ENCODE peak calls at places on chromosomes 4 and X, in six cellular contexts. S is sigmoid colon, C is esophagus squamous epithelium, V is heart right ventricle, U is breast epithelium, I is neural progenitor cell. O is an unnamed sample. For H3K27me3, the result is how much of the 10 kb centered on the place peaks cover.

GRCh38 chrX:13472975-13473665 is 96.3 kb upstream of the EGFL6 start:
- DNase-seq in S (no peak), C (no peak), V (no peak), U (no peak), I (no peak), O (no peak)

GRCh38 chrX:81957900-81958545 is 756.1 kb downstream of the SH3BGRL start:
- DNase-seq in S (no peak), C (no peak), V (no peak), U (no peak), I (peak), O (no peak)

GRCh38 chr4:21765810-21766407 is 182.7 kb downstream of the KCNIP4 start:
- DNase-seq in S (no peak), C (no peak), V (no peak), U (no peak), I (peak), O (no peak)

GRCh38 chr4:81040175-81040659 is 9.7 kb downstream of the BMP3 start:
- DNase-seq in S (no peak), C (no peak), V (no peak), U (no peak), I (peak), O (no peak)

GRCh38 chr4:5710065-5710961 is 688 bp upstream of the EVC start:
- DNase-seq in S (no peak), C (no peak), V (no peak), U (no peak), I (peak), O (no peak)

GRCh38 chrX:105191878-105192277 is 28.6 kb downstream of the TEX13A start:
- DNase-seq in S (no peak), C (no peak), V (no peak), U (no peak), I (peak), O (no peak)

GRCh38 chrX:127300511-127300910 is 481.0 kb downstream of the PRR32 start:
- DNase-seq in S (no peak), C (no peak), V (no peak), U (no peak), I (no peak), O (no peak)

GRCh38 chrX:130055103-130055502 is 55.2 kb downstream of the ELF4 start:
- DNase-seq in S (no peak), C (no peak), V (no peak), U (no peak), I (no peak), O (peak)

GRCh38 chr4:8618421-8618820 is 25.9 kb downstream of the CPZ start:
- DNase-seq in S (peak), C (no peak), V (no peak), U (no peak), I (no peak), O (no peak)

GRCh38 chrX:130974323-130974722 is 71.3 kb upstream of the ENOX2 start:
- DNase-seq in S (no peak), C (no peak), V (no peak), U (no peak), I (no peak), O (no peak)

GRCh38 chr4:38716271-38716670 is 52.3 kb downstream of the KLF3 start:
- DNase-seq in S (no peak), C (no peak), V (no peak), U (no peak), I (no peak), O (no peak)

GRCh38 chrX:72685810-72686465 is 28.2 kb downstream of the PHKA1 start:
- DNase-seq in S (no peak), C (no peak), V (no peak), U (no peak), I (no peak), O (no peak)

GRCh38 chr4:73742776-73743175 is 2.4 kb downstream of the CXCL8 start:
- DNase-seq in S (no peak), C (no peak), V (no peak), U (no peak), I (no peak), O (no peak)

GRCh38 chr4:166039822-166040221 is 166.8 kb downstream of the TLL1 start:
- DNase-seq in S (no peak), C (no peak), V (no peak), U (no peak), I (no peak), O (no peak)

GRCh38 chr4:82774711-82775171 is 23.9 kb downstream of the SCD5 start:
- DNase-seq in S (no peak), C (no peak), V (no peak), U (no peak), I (peak), O (no peak)

GRCh38 chrX:43655961-43656494 is at the start of gene MAOA:
- DNase-seq in S (peak), C (no peak), V (peak), U (peak), I (peak), O (no peak)

GRCh38 chr4:84177831-84178230 is 321.3 kb downstream of the NKX6-1 start:
- DNase-seq in S (no peak), C (no peak), V (no peak), U (no peak), I (no peak), O (no peak)

GRCh38 chr4:40325406-40326019 is 9.6 kb upstream of the CHRNA9 start:
- DNase-seq in S (no peak), C (no peak), V (no peak), U (no peak), I (peak), O (no peak)

GRCh38 chr4:10157478-10158354 is 41.1 kb upstream of the WDR1 start:
- DNase-seq in S (peak), C (no peak), V (peak), U (no peak), I (peak), O (no peak)

GRCh38 chrX:121876316-121876715 is 828.9 kb downstream of the GLUD2 start:
- DNase-seq in S (no peak), C (no peak), V (no peak), U (no peak), I (no peak), O (peak)

GRCh38 chrX:54931107-54931506 is 10.5 kb downstream of the TRO start:
- DNase-seq in S (no peak), C (no peak), V (no peak), U (no peak), I (no peak), O (no peak)

DNA sequence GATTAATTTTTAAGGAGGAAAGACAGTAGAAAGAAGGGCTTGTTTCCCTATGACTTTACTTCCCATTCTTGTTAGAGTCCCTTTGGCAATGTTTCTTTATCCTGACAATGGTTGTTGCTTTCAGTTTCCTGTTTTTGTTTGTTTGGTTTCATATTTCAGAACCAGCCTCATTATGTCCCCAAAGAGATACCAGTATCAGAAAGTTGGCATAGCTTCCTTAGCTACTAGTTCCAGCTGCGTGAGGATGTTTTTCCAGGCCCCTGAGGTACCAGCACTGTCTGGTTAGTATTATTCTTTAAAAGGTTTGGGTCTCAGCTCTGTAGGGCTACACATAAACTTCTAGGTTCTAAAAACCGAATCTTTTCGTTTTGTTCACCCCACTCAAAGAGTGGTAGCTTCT is 61.4 kb upstream of the UNC5C start:
- DNase-seq in S (no peak), C (no peak), V (no peak), U (no peak), I (no peak), O (no peak)
- TF ChIP-seq CTCF in S (no peak), C (no peak), V (no peak), U (no peak), I (no peak), O (no peak)

GRCh38 chr4:109375778-109376414 is 57.7 kb upstream of the SEC24B start:
- DNase-seq in S (no peak), C (no peak), V (no peak), U (no peak), I (no peak), O (no peak)
- H3K27me3 ChIP-seq in S (under half), C (under half), V (under half), U (under half), I (under half), O (under half)

GRCh38 chrX:40011483-40012038 is 86.2 kb downstream of the BCOR start:
- DNase-seq in S (no peak), C (no peak), V (no peak), U (no peak), I (no peak), O (no peak)
- H3K4me3 ChIP-seq in S (peak), C (no peak), V (no peak), U (no peak), I (peak), O (no peak)

GRCh38 chr4:53804719-53805118 is 213.4 kb upstream of the LNX1 start:
- DNase-seq in S (no peak), C (no peak), V (no peak), U (no peak), I (peak), O (no peak)
- TF ChIP-seq CTCF in S (peak), C (peak), V (peak), U (no peak), I (peak), O (peak)

DNA sequence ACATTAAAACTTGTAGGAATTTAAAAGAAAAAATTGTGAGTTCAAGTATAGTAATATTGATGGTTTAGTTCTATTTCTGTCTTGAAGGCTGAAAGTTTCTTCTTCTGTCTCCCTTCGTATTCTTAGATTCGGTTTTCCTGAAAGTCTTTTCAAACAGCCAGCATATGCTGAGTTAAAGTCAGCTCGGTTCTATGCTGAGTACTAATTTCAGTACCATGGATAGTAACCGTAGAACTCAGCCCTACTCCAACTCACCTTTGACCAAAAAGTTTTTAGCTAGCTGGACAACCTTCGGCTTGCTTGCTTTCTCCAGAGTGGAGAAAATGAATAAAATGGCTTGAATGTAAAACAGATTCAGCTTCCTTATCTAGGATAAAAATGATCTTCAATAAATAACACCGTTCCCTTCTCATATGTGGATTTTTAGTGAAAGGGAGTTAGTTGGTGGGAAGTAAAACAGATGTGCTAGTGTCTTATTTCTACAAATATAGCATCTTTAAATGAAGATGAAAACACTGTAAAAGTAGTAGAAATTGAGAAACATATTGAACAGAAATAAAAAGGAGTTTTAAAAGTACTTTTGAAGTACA is 5.2 kb downstream of the POU4F2 start:
- DNase-seq in S (no peak), C (no peak), V (no peak), U (no peak), I (peak), O (no peak)
- H3K27me3 ChIP-seq in S (half or more), C (under half), V (half or more), U (under half), I (half or more), O (under half)

O was measured in BJ.